ENCODE peak calls at places on chromosomes 16 and 17, in six cellular contexts. M is lung, J is fibroblast of lung, D is keratinocyte, P is IMR-90, N is endothelial cell. L is an unnamed sample.

GRCh38 chr16:19375561-19376158 is 42.0 kb upstream of the TMC5 start:
- DNase-seq in M (no peak), J (peak), D (no peak), P (peak), N (peak), L (no peak)

GRCh38 chr17:45294506-45294905 is 22.3 kb downstream of the MAP3K14 start:
- DNase-seq in M (peak), J (peak), D (no peak), P (peak), N (no peak), L (no peak)

GRCh38 chr16:67086829-67087228 is 22.9 kb upstream of the PHAF1 start:
- DNase-seq in M (no peak), J (peak), D (no peak), P (peak), N (no peak), L (no peak)

GRCh38 chr16:13390093-13390985 is 488.9 kb downstream of the SHISA9 start:
- DNase-seq in M (no peak), J (no peak), D (no peak), P (no peak), N (no peak), L (no peak)

GRCh38 chr17:7982666-7983065 is 19.7 kb upstream of the GUCY2D start:
- DNase-seq in M (no peak), J (peak), D (no peak), P (peak), N (no peak), L (no peak)

GRCh38 chr17:77125432-77125901 is 15.3 kb upstream of the SEC14L1 start:
- DNase-seq in M (no peak), J (peak), D (peak), P (peak), N (no peak), L (no peak)

GRCh38 chr17:67157732-67158639 is 87.0 kb downstream of the HELZ start:
- DNase-seq in M (no peak), J (peak), D (no peak), P (peak), N (no peak), L (no peak)

GRCh38 chr17:6080711-6081430 is 10.7 kb downstream of the WSCD1 start:
- DNase-seq in M (no peak), J (no peak), D (no peak), P (no peak), N (no peak), L (no peak)

GRCh38 chr16:15970743-15971434 is 21.5 kb downstream of the ABCC1 start:
- DNase-seq in M (no peak), J (no peak), D (no peak), P (no peak), N (no peak), L (no peak)

GRCh38 chr17:37476431-37477130 is 13.1 kb upstream of the DUSP14 start:
- DNase-seq in M (no peak), J (peak), D (no peak), P (peak), N (no peak), L (no peak)

GRCh38 chr16:72969146-72969545 is 78.8 kb downstream of the ZFHX3 start:
- DNase-seq in M (no peak), J (no peak), D (no peak), P (no peak), N (no peak), L (no peak)

GRCh38 chr17:64423881-64424280 is 25.0 kb upstream of the MILR1 start:
- DNase-seq in M (no peak), J (peak), D (no peak), P (no peak), N (no peak), L (no peak)

GRCh38 chr16:7755347-7755746 is 422.7 kb downstream of the RBFOX1 start:
- DNase-seq in M (no peak), J (no peak), D (no peak), P (no peak), N (no peak), L (no peak)

GRCh38 chr16:30351001-30351441 is 4.1 kb downstream of the CD2BP2 start:
- DNase-seq in M (no peak), J (no peak), D (no peak), P (no peak), N (no peak), L (no peak)

GRCh38 chr16:30354423-30355143 is 525 bp downstream of the CD2BP2 start:
- DNase-seq in M (no peak), J (no peak), D (no peak), P (peak), N (peak), L (no peak)

GRCh38 chr16:30353438-30354129 is 1.5 kb downstream of the CD2BP2 start:
- DNase-seq in M (no peak), J (no peak), D (no peak), P (no peak), N (no peak), L (no peak)

GRCh38 chr16:30351586-30352419 is 3.3 kb downstream of the CD2BP2 start:
- DNase-seq in M (peak), J (peak), D (no peak), P (peak), N (no peak), L (no peak)

GRCh38 chr16:30352488-30353401 is 2.4 kb downstream of the CD2BP2 start:
- DNase-seq in M (no peak), J (no peak), D (no peak), P (no peak), N (no peak), L (no peak)
- TF ChIP-seq CTCF in M (no peak), J (no peak), D (no peak), P (peak), N (peak), L (peak)

GRCh38 chr16:9015489-9015888 is 51.8 kb upstream of the USP7 start:
- DNase-seq in M (no peak), J (no peak), D (no peak), P (no peak), N (no peak), L (no peak)

GRCh38 chr16:9012330-9012729 is 48.6 kb upstream of the USP7 start:
- DNase-seq in M (no peak), J (no peak), D (no peak), P (no peak), N (no peak), L (no peak)

GRCh38 chr16:9014389-9014788 is 50.7 kb upstream of the USP7 start:
- DNase-seq in M (no peak), J (no peak), D (no peak), P (no peak), N (no peak), L (no peak)

GRCh38 chr16:9013508-9013864 is 49.8 kb upstream of the USP7 start:
- DNase-seq in M (no peak), J (peak), D (no peak), P (no peak), N (no peak), L (no peak)

DNA sequence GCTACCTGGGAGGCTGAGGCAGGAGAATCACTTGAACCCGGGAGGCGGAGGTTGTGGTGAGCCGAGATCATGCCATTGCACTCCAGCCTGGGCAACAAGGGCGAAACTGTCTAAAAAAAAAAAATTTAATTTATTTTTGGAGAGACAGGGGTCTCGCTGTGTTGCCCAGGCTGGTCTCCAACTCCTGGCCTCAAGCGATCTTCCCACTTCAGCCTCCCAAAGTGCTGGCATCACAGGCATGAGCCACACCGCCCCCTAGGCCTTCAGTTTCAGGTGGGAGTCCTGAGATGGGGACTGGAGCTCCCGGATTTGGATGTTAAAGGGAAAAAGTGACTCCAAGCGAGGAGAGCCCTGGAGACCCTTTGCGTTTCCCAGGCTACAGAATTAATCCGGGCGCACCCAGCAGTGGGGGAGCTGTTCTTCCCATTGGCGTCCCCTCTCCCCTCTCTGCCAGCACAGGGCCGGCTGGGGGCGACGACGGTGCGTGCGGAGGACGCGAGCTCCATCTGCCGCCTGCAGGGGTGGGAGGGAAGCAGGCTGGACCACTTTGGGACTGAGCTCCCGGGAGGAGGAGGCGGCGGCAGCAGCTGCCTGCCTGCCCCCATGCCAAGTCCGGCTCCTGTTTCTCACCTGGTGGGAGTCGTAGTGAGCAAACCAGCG is 49.3 kb upstream of the USP7 start:
- DNase-seq in M (no peak), J (peak), D (no peak), P (no peak), N (peak), L (no peak)
- TF ChIP-seq CTCF in M (no peak), J (peak), D (no peak), P (peak), N (peak), L (peak)

DNA sequence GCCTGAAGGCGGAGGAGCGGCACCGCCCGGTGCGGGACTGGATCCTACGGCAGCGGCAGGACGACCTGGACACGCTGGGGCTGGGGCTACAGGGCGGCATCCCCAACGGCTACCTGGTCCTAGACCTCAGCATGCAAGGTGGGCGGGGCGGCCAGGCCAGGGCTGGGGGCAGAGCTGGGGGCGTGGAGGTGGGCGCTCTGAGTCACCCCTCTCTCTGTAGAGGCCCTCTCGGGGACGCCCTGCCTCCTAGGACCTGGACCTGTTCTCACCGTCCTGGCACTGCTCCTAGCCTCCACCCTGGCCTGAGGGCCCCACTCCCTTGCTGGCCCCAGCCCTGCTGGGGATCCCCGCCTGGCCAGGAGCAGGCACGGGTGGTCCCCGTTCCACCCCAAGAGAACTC is 7.9 kb downstream of the MSLN start:
- DNase-seq in M (no peak), J (no peak), D (no peak), P (no peak), N (no peak), L (no peak)
- TF ChIP-seq CTCF in M (no peak), J (no peak), D (no peak), P (no peak), N (no peak), L (no peak)

GRCh38 chr17:28196637-28197036 is 122.4 kb upstream of the TMEM97 start:
- DNase-seq in M (no peak), J (no peak), D (no peak), P (no peak), N (no peak), L (no peak)

GRCh38 chr17:28201315-28201714 is 117.7 kb upstream of the TMEM97 start:
- DNase-seq in M (no peak), J (no peak), D (no peak), P (no peak), N (no peak), L (no peak)

GRCh38 chr17:28204244-28204643 is 114.8 kb upstream of the TMEM97 start:
- DNase-seq in M (no peak), J (no peak), D (no peak), P (no peak), N (no peak), L (no peak)

GRCh38 chr17:28199115-28199514 is 119.9 kb upstream of the TMEM97 start:
- DNase-seq in M (no peak), J (no peak), D (no peak), P (no peak), N (no peak), L (no peak)

GRCh38 chr17:28199728-28200127 is 119.3 kb upstream of the TMEM97 start:
- DNase-seq in M (no peak), J (no peak), D (no peak), P (no peak), N (no peak), L (no peak)
- TF ChIP-seq CTCF in M (no peak), J (no peak), D (no peak), P (no peak), N (no peak), L (no peak)

DNA sequence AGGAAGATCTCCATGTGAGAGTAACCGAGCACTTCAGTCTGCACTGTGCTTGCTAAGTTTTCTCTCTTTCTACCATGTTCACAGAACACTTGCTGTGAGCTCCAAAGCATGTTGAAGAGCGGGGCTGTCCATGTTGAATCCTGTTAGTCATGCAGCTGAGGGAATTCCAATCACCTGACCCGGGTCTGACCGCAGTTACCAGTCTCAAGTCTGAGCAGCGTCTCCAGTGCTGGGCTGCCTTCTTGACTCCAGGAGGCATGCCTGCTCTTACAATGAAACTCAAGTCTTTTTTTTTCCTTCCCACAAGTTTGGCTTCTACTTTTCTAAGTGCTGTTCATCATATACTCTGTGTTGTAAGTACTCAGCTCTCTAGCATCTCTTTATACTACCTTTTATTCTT is 44.3 kb downstream of the HOXB1 start:
- DNase-seq in M (no peak), J (peak), D (peak), P (peak), N (no peak), L (no peak)
- TF ChIP-seq CTCF in M (no peak), J (peak), D (peak), P (peak), N (no peak), L (no peak)

GRCh38 chr17:1241904-1242303 is 28.3 kb upstream of the BHLHA9 start:
- DNase-seq in M (no peak), J (peak), D (no peak), P (peak), N (no peak), L (no peak)
- TF ChIP-seq CTCF in M (no peak), J (no peak), D (no peak), P (no peak), N (no peak), L (no peak)

GRCh38 chr16:3095869-3096268 is 3.2 kb downstream of the ZSCAN10 start:
- DNase-seq in M (no peak), J (no peak), D (no peak), P (no peak), N (no peak), L (no peak)
- TF ChIP-seq CTCF in M (no peak), J (peak), D (peak), P (peak), N (peak), L (peak)

L was measured in type B pancreatic cell.